ENCODE peak calls at places on chromosomes 7 and 10, in seven cellular contexts. S is SK-N-SH, K is GM12891, R is GM12892, F is GM12878, P is H1, H is K562. D is an unnamed sample.

GRCh38 chr10:131888186-131888604 is 12.6 kb upstream of the PPP2R2D start:
- DNase-seq in S (no peak), K (no peak), R (no peak), F (no peak), P (no peak), H (no peak), D (no peak)

GRCh38 chr7:47474937-47475879 is 106.7 kb downstream of the TNS3 start:
- DNase-seq in S (peak; percentile 64), K (peak; percentile 73), R (peak; percentile 70), F (peak; percentile 32), P (peak; percentile 54), H (peak; percentile 50), D (peak; percentile 98)

GRCh38 chr7:1883031-1883761 is 213.1 kb downstream of the ELFN1 start:
- DNase-seq in S (no peak), K (no peak), R (no peak), F (no peak), P (peak; percentile 60), H (peak; percentile 87), D (no peak)

GRCh38 chr7:27167916-27168264 is 2.6 kb upstream of the HOXA9 start:
- DNase-seq in S (no peak), K (no peak), R (no peak), F (no peak), P (no peak), H (no peak), D (no peak)

GRCh38 chr10:61153766-61154165 is 209.8 kb upstream of the RHOBTB1 start:
- DNase-seq in S (no peak), K (no peak), R (no peak), F (no peak), P (no peak), H (no peak), D (no peak)

GRCh38 chr10:359093-359492 is 223.8 kb downstream of the ZMYND11 start:
- DNase-seq in S (no peak), K (no peak), R (no peak), F (no peak), P (no peak), H (peak; percentile 5), D (no peak)

GRCh38 chr7:92588561-92588960 is 1.6 kb downstream of the FAM133B start:
- DNase-seq in S (no peak), K (no peak), R (no peak), F (no peak), P (no peak), H (peak; percentile 43), D (no peak)

GRCh38 chr7:4792537-4793126 is 17.2 kb downstream of the AP5Z1 start:
- DNase-seq in S (no peak), K (no peak), R (no peak), F (no peak), P (no peak), H (no peak), D (no peak)

GRCh38 chr7:103637080-103637479 is 191.1 kb upstream of the SLC26A5 start:
- DNase-seq in S (no peak), K (no peak), R (no peak), F (no peak), P (no peak), H (no peak), D (no peak)

GRCh38 chr10:88028654-88029053 is 165.2 kb downstream of the PTEN start:
- DNase-seq in S (peak; percentile 21), K (no peak), R (no peak), F (no peak), P (no peak), H (no peak), D (peak; percentile 61)

GRCh38 chr10:103566536-103566935 is 73.0 kb downstream of the NEURL1 start:
- DNase-seq in S (no peak), K (no peak), R (no peak), F (no peak), P (no peak), H (no peak), D (no peak)

GRCh38 chr7:127874049-127874636 is 157.1 kb downstream of the LRRC4 start:
- DNase-seq in S (no peak), K (no peak), R (no peak), F (no peak), P (no peak), H (no peak), D (no peak)

GRCh38 chr7:150784120-150784736 is 15.9 kb downstream of the TMEM176B start:
- DNase-seq in S (no peak), K (no peak), R (no peak), F (peak; percentile 20), P (no peak), H (no peak), D (peak; percentile 50)

GRCh38 chr7:139133335-139134139 is 24.0 kb upstream of the ZC3HAV1 start:
- DNase-seq in S (peak; percentile 87), K (peak; percentile 55), R (peak; percentile 64), F (peak; percentile 53), P (peak; percentile 58), H (peak; percentile 97), D (peak; percentile 70)

GRCh38 chr7:139623518-139623917 is 100.0 kb downstream of the CLEC2L start:
- DNase-seq in S (no peak), K (no peak), R (no peak), F (no peak), P (no peak), H (peak; percentile 77), D (no peak)

GRCh38 chr7:106767498-106768323 is 97.4 kb upstream of the PIK3CG start:
- DNase-seq in S (no peak), K (no peak), R (no peak), F (no peak), P (no peak), H (no peak), D (no peak)

GRCh38 chr7:5451391-5451790 is 27.8 kb upstream of the TNRC18 start:
- DNase-seq in S (no peak), K (no peak), R (no peak), F (no peak), P (no peak), H (no peak), D (no peak)

GRCh38 chr7:29091722-29092121 is 54.6 kb downstream of the CPVL start:
- DNase-seq in S (no peak), K (peak; percentile 28), R (peak; percentile 36), F (no peak), P (no peak), H (no peak), D (no peak)

GRCh38 chr7:50266893-50267386 is 37.6 kb upstream of the IKZF1 start:
- DNase-seq in S (no peak), K (no peak), R (no peak), F (peak; percentile 84), P (no peak), H (peak; percentile 67), D (no peak)

GRCh38 chr10:10605551-10606081 is 412.1 kb upstream of the CELF2 start:
- DNase-seq in S (no peak), K (no peak), R (no peak), F (no peak), P (no peak), H (no peak), D (no peak)

GRCh38 chr10:102616071-102616770 is 28.1 kb upstream of the TRIM8 start:
- DNase-seq in S (no peak), K (peak; percentile 64), R (peak; percentile 47), F (no peak), P (no peak), H (no peak), D (no peak)

GRCh38 chr7:22718200-22718711 is 8.7 kb upstream of the IL6 start:
- DNase-seq in S (no peak), K (no peak), R (no peak), F (no peak), P (no peak), H (peak; percentile 79), D (no peak)

GRCh38 chr7:98420966-98421612 is 20.2 kb upstream of the BAIAP2L1 start:
- DNase-seq in S (peak; percentile 87), K (peak; percentile 66), R (peak; percentile 68), F (no peak), P (peak; percentile 75), H (peak; percentile 87), D (peak; percentile 76)
- TF ChIP-seq TAF1 in S (no peak), K (no peak), R (no peak), F (no peak), P (no peak), H (no peak), D (no peak)

GRCh38 chr10:72133517-72133916 is 45.2 kb upstream of the SPOCK2 start:
- DNase-seq in S (no peak), K (no peak), R (peak; percentile 19), F (peak; percentile 92), P (no peak), H (peak; percentile 16), D (peak; percentile 18)
- TF ChIP-seq TAF1 in S (no peak), K (no peak), R (no peak), F (no peak), P (no peak), H (no peak), D (no peak)

GRCh38 chr7:602341-603141 is 82.9 kb upstream of the PDGFA start:
- DNase-seq in S (no peak), K (no peak), R (no peak), F (no peak), P (no peak), H (peak; percentile 89), D (peak; percentile 18)

GRCh38 chr7:600935-601334 is 81.3 kb upstream of the PDGFA start:
- DNase-seq in S (no peak), K (no peak), R (no peak), F (no peak), P (no peak), H (no peak), D (no peak)

GRCh38 chr7:600149-600814 is 80.6 kb upstream of the PDGFA start:
- DNase-seq in S (no peak), K (no peak), R (no peak), F (no peak), P (no peak), H (no peak), D (no peak)

GRCh38 chr7:603152-603941 is 83.7 kb upstream of the PDGFA start:
- DNase-seq in S (no peak), K (no peak), R (no peak), F (no peak), P (no peak), H (peak; percentile 86), D (no peak)

GRCh38 chr7:601573-602340 is 82.1 kb upstream of the PDGFA start:
- DNase-seq in S (no peak), K (peak; percentile 71), R (peak; percentile 63), F (peak; percentile 49), P (no peak), H (peak; percentile 57), D (no peak)
- TF ChIP-seq TAF1 in S (no peak), K (no peak), R (peak; percentile 19), F (no peak), P (no peak), H (no peak), D (no peak)

GRCh38 chr10:71072820-71073205 is 139.6 kb upstream of the UNC5B start:
- DNase-seq in S (no peak), K (no peak), R (no peak), F (no peak), P (no peak), H (no peak), D (no peak)
- TF ChIP-seq TAF1 in S (no peak), K (no peak), R (no peak), F (no peak), P (no peak), H (no peak), D (no peak)

GRCh38 chr7:44634187-44634838 is 27.9 kb downstream of the OGDH start:
- DNase-seq in S (no peak), K (no peak), R (no peak), F (no peak), P (no peak), H (peak; percentile 21), D (peak; percentile 25)
- TF ChIP-seq TAF1 in S (no peak), K (no peak), R (no peak), F (no peak), P (no peak), H (no peak), D (no peak)

D was measured in HepG2.